ENCODE peak calls at places on chromosomes 16 and 17, in nine cellular contexts. O is omental fat pad, J is body of pancreas, F is HFFc6, Q is GM10248, U is colonic mucosa, E is cardiac muscle cell, P is progenitor cell of endocrine pancreas, B is fibroblast of the aortic adventitia. N is an unnamed sample.

GRCh38 chr17:14296511-14296910 is 4.4 kb upstream of the HS3ST3B1 start:
- DNase-seq in B (no peak), O (no peak), E (no peak), F (no peak), J (no peak), Q (no peak), P (no peak), U (no peak), N (no peak)

GRCh38 chr17:21453144-21453982 is 77.2 kb downstream of the KCNJ12 start:
- DNase-seq in Q (no peak), B (no peak), P (no peak), J (no peak), E (no peak), O (no peak), U (no peak), F (no peak), N (no peak)

GRCh38 chr16:58026139-58026704 is 668 bp downstream of the MMP15 start:
- DNase-seq in F (no peak), B (peak), U (peak), O (no peak), E (no peak), J (peak), P (peak), Q (no peak), N (peak)

GRCh38 chr17:7237761-7238417 is 1.4 kb downstream of the PHF23 start:
- DNase-seq in O (no peak), J (peak), P (peak), E (peak), Q (peak), F (no peak), B (peak), U (peak), N (peak)

GRCh38 chr16:54194008-54194731 is 92.4 kb downstream of the IRX3 start:
- DNase-seq in O (no peak), J (peak), E (peak), F (no peak), U (peak), Q (no peak), P (no peak), B (peak), N (peak)

GRCh38 chr17:66304304-66305174 is 2.1 kb downstream of the PRKCA start:
- DNase-seq in F (no peak), P (no peak), U (peak), B (no peak), E (peak), O (no peak), J (no peak), Q (no peak), N (peak)

GRCh38 chr17:83182620-83183063 is 103.2 kb downstream of the METRNL start:
- DNase-seq in J (peak), B (no peak), E (no peak), O (no peak), U (peak), F (no peak), P (no peak), Q (no peak), N (no peak)

GRCh38 chr17:48722924-48723554 is at the start of gene PRAC2:
- DNase-seq in O (no peak), P (no peak), J (no peak), U (peak), E (no peak), F (no peak), Q (no peak), B (no peak), N (no peak)

GRCh38 chr17:30031214-30031869 is 85.3 kb upstream of the NSRP1 start:
- DNase-seq in E (no peak), U (no peak), O (no peak), F (no peak), Q (peak), P (no peak), J (no peak), B (no peak), N (no peak)

GRCh38 chr16:3456374-3456773 is 12.9 kb downstream of the NAA60 start:
- DNase-seq in Q (no peak), O (no peak), J (peak), B (peak), E (no peak), P (no peak), U (no peak), F (no peak), N (no peak)

GRCh38 chr16:50634947-50635346 is 46.2 kb downstream of the SNX20 start:
- DNase-seq in J (no peak), F (no peak), P (no peak), B (no peak), E (no peak), O (no peak), U (no peak), Q (no peak), N (no peak)

GRCh38 chr17:68101992-68102758 is 66.6 kb downstream of the KPNA2 start:
- DNase-seq in B (peak), E (peak), O (no peak), P (no peak), Q (no peak), J (peak), U (peak), F (no peak), N (peak)

GRCh38 chr17:71417142-71417541 is 703.7 kb upstream of the SOX9 start:
- DNase-seq in Q (no peak), B (no peak), E (no peak), U (no peak), P (no peak), F (no peak), J (no peak), O (no peak), N (no peak)

GRCh38 chr17:73738751-73739575 is 94.7 kb upstream of the SDK2 start:
- DNase-seq in P (no peak), F (no peak), U (no peak), B (no peak), J (no peak), E (peak), O (no peak), Q (no peak), N (no peak)

GRCh38 chr16:5058476-5058875 is 7.3 kb downstream of the C16orf89 start:
- DNase-seq in E (peak), O (no peak), U (no peak), P (no peak), F (no peak), B (no peak), J (no peak), Q (no peak), N (no peak)

GRCh38 chr17:57415737-57416354 is 159.5 kb downstream of the MSI2 start:
- DNase-seq in B (no peak), F (no peak), Q (no peak), O (no peak), E (no peak), U (no peak), P (no peak), J (no peak), N (no peak)

GRCh38 chr17:2690165-2691068 is 21.1 kb downstream of the CLUH start:
- DNase-seq in Q (no peak), B (no peak), J (no peak), U (peak), O (peak), F (no peak), E (no peak), P (no peak), N (no peak)

GRCh38 chr17:82241183-82241925 is 12.5 kb downstream of the SLC16A3 start:
- DNase-seq in O (peak), B (peak), Q (no peak), P (no peak), E (no peak), J (peak), F (peak), U (peak), N (peak)

GRCh38 chr16:54000361-54000760 is 286.2 kb downstream of the IRX3 start:
- DNase-seq in P (no peak), U (no peak), F (no peak), J (no peak), O (no peak), B (peak), E (no peak), Q (no peak), N (no peak)

GRCh38 chr16:2609827-2610470 is 72.1 kb downstream of the PDPK1 start:
- DNase-seq in B (no peak), Q (no peak), J (no peak), P (no peak), U (no peak), F (no peak), O (no peak), E (no peak), N (no peak)

GRCh38 chr16:68257906-68258800 is 6.2 kb upstream of the SLC7A6 start:
- DNase-seq in F (peak), Q (no peak), J (no peak), O (no peak), E (no peak), U (peak), P (no peak), B (no peak), N (peak)

GRCh38 chr17:2094891-2095535 is 40.1 kb downstream of the HIC1 start:
- DNase-seq in O (no peak), E (peak), B (peak), P (no peak), J (peak), F (no peak), U (no peak), Q (peak), N (peak)

DNA sequence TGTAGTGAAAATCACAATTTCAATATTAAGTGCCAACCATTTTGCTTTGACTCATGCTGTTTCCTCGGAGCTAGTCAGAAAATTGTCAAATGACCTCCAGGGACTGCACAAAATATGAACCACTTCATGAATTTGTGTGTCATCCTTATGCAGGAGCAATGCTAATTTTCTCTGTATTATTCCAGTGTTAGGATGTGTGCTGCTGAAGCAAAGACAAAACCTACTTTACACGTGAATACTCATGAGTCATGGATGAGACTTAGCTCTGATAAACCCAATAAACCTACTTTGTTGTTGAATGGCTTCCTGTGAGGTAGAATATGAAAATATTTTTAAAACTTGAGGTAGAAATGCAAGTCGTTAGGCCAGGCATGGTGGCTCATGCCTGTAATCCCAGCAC is 65.2 kb downstream of the SHCBP1 start:
- DNase-seq in E (no peak), P (no peak), Q (no peak), F (peak), O (no peak), B (no peak), U (no peak), J (no peak), N (peak)
- TF ChIP-seq CTCF in E (no peak), P (no peak), Q (no peak), F (no peak), O (no peak), B (no peak), U (no peak), J (no peak), N (no peak)

GRCh38 chr17:39939588-39940419 is 12.3 kb downstream of the LRRC3C start:
- DNase-seq in Q (peak), E (no peak), O (no peak), U (no peak), B (peak), F (peak), J (peak), P (no peak), N (peak)
- TF ChIP-seq CTCF in Q (peak), E (peak), O (no peak), U (no peak), B (peak), F (peak), J (no peak), P (peak), N (no peak)

GRCh38 chr16:89491238-89491869 is 993 bp upstream of the ANKRD11 start:
- DNase-seq in P (no peak), B (peak), O (no peak), F (no peak), J (no peak), U (no peak), Q (no peak), E (no peak), N (no peak)

GRCh38 chr16:89489731-89490385 is 503 bp downstream of the ANKRD11 start:
- DNase-seq in U (no peak), Q (no peak), O (no peak), J (no peak), B (no peak), F (no peak), E (no peak), P (peak), N (no peak)

GRCh38 chr16:89490386-89491237 is at the start of gene ANKRD11:
- DNase-seq in O (peak), F (peak), P (peak), Q (peak), B (peak), J (peak), U (peak), E (peak), N (peak)

GRCh38 chr16:89491974-89492687 is 1.8 kb upstream of the ANKRD11 start:
- DNase-seq in J (no peak), B (no peak), Q (no peak), P (no peak), O (no peak), E (no peak), U (no peak), F (no peak), N (no peak)

GRCh38 chr16:89489040-89489721 is 1.2 kb downstream of the ANKRD11 start:
- DNase-seq in E (peak), F (peak), O (peak), B (peak), U (peak), J (peak), P (peak), Q (peak), N (peak)
- TF ChIP-seq CTCF in E (no peak), F (peak), O (no peak), B (peak), U (no peak), J (peak), P (peak), Q (peak), N (peak)

DNA sequence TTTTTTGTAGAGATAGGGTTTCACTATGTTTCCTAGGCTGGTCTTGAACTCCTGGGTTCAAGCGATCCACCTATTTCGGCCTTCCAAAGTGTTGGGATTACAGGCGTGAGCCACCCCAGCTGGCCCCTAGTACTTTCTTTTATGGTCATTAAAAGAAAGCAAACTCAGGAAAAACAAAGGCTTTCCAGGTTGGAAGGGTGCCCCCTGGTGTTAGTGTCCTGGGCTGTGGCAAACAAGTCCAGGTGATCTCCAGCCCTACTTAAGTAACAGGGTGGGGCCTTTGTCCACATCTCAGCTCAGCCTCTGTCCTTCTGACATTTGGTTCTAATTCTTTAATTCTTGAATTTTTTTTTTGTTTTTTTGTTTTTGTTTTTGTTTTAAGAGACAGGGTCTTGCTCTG is 6.9 kb downstream of the IGFBP4 start:
- DNase-seq in F (no peak), J (peak), U (peak), Q (peak), E (no peak), P (no peak), B (peak), O (no peak), N (peak)
- TF ChIP-seq CTCF in F (peak), J (peak), U (peak), Q (peak), E (peak), P (peak), B (peak), O (no peak), N (peak)

DNA sequence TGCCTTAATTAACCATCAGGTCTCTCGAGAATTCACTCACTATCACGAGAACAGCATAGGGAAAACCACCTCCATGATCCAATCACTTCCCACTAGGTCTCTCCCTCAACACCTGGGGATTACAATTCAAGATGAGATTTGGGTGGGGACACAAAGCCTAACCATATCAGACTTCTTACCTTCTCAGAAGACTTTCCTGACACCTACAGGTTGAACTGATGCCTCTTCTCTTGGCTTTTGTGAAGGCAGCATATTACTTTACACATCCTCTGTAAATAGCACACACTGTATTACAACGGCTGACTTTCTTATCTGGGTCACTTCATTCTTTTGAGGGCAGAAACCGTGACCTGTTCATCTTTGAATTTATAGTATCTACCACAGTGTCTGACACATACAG is 23.6 kb downstream of the BMERB1 start:
- DNase-seq in P (no peak), J (no peak), O (no peak), Q (no peak), U (no peak), F (no peak), B (no peak), E (no peak), N (peak)
- TF ChIP-seq CTCF in P (no peak), J (no peak), O (no peak), Q (no peak), U (no peak), F (no peak), B (no peak), E (no peak), N (no peak)

GRCh38 chr17:979539-980405 is at the start of gene NXN:
- DNase-seq in J (peak), E (peak), F (peak), U (peak), B (peak), Q (peak), P (peak), O (peak), N (peak)
- TF ChIP-seq CTCF in J (no peak), E (peak), F (peak), U (no peak), B (peak), Q (no peak), P (peak), O (no peak), N (no peak)

DNA sequence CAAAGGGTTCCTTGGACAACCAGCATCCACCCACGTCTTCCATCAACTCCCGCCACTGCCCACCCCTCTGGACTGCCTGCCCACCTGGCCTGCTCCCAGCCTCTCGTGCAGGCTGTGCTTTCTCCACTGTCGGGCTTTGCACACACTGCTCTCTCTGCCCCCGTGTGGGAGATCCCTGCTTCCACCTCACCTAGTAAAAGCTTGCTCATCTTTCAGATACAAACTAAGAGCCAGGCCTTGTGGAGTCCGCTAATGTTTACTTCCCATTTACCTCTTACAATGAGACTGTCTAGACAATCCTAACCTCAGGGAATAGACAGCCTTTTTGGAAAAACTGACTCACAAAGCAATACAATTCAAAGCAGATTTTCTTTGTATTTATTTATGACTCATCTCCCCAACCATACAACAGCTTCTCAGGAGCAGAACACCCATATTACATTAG is 67.6 kb downstream of the USP31 start:
- DNase-seq in O (no peak), E (no peak), Q (no peak), P (no peak), B (peak), U (no peak), J (no peak), F (peak), N (peak)
- TF ChIP-seq CTCF in O (no peak), E (no peak), Q (no peak), P (no peak), B (no peak), U (no peak), J (no peak), F (no peak), N (peak)

GRCh38 chr16:73713817-73714495 is 582.7 kb upstream of the PSMD7 start:
- DNase-seq in E (peak), P (no peak), U (peak), O (peak), J (peak), Q (no peak), B (no peak), F (peak), N (peak)
- TF ChIP-seq CTCF in E (peak), P (peak), U (peak), O (no peak), J (no peak), Q (no peak), B (no peak), F (peak), N (peak)

GRCh38 chr17:58520843-58521430 is 6.5 kb upstream of the MTMR4 start:
- DNase-seq in B (no peak), F (no peak), E (peak), P (no peak), Q (no peak), O (no peak), J (no peak), U (no peak), N (peak)
- TF ChIP-seq CTCF in B (peak), F (peak), E (peak), P (peak), Q (peak), O (no peak), J (no peak), U (no peak), N (peak)

N was measured in epithelial cell of esophagus.